ENCODE peak calls at places on chromosomes 3 and 15, in six cellular contexts. One of them, this sample, is unnamed.

GRCh38 chr3:52440671-52441070 is 4.2 kb downstream of the SEMA3G start:
- DNase-seq in germinal center: no peak
- DNase-seq in Caki2: no peak
- DNase-seq in tibial nerve: no peak
- DNase-seq in IMR-90: no peak
- DNase-seq in esophagus squamous epithelium: no peak
- DNase-seq in this sample: no peak

GRCh38 chr3:33364531-33365128 is 75.6 kb downstream of the UBP1 start:
- DNase-seq in germinal center: no peak
- DNase-seq in Caki2: no peak
- DNase-seq in tibial nerve: no peak
- DNase-seq in IMR-90: peak; percentile 80
- DNase-seq in esophagus squamous epithelium: no peak
- DNase-seq in this sample: no peak

GRCh38 chr3:50287262-50287661 is 5.0 kb downstream of the IFRD2 start:
- DNase-seq in germinal center: no peak
- DNase-seq in Caki2: no peak
- DNase-seq in tibial nerve: no peak
- DNase-seq in IMR-90: no peak
- DNase-seq in esophagus squamous epithelium: no peak
- DNase-seq in this sample: no peak

GRCh38 chr15:31374986-31375385 is 48.4 kb downstream of the KLF13 start:
- DNase-seq in germinal center: no peak
- DNase-seq in Caki2: no peak
- DNase-seq in tibial nerve: no peak
- DNase-seq in IMR-90: no peak
- DNase-seq in esophagus squamous epithelium: no peak
- DNase-seq in this sample: no peak

GRCh38 chr3:172550347-172550943 is 27.2 kb upstream of the TNFSF10 start:
- DNase-seq in germinal center: no peak
- DNase-seq in Caki2: peak; percentile 73
- DNase-seq in tibial nerve: no peak
- DNase-seq in IMR-90: peak; percentile 98
- DNase-seq in esophagus squamous epithelium: no peak
- DNase-seq in this sample: no peak

GRCh38 chr15:85280203-85280602 is 100.2 kb upstream of the AKAP13 start:
- DNase-seq in germinal center: no peak
- DNase-seq in Caki2: no peak
- DNase-seq in tibial nerve: no peak
- DNase-seq in IMR-90: no peak
- DNase-seq in esophagus squamous epithelium: no peak
- DNase-seq in this sample: no peak

GRCh38 chr3:126375835-126376331 is 18.7 kb upstream of the KLF15 start:
- DNase-seq in germinal center: no peak
- DNase-seq in Caki2: no peak
- DNase-seq in tibial nerve: no peak
- DNase-seq in IMR-90: no peak
- DNase-seq in esophagus squamous epithelium: no peak
- DNase-seq in this sample: peak; percentile 81

GRCh38 chr3:149767720-149768119 is 15.4 kb upstream of the COMMD2 start:
- DNase-seq in germinal center: no peak
- DNase-seq in Caki2: no peak
- DNase-seq in tibial nerve: no peak
- DNase-seq in IMR-90: no peak
- DNase-seq in esophagus squamous epithelium: no peak
- DNase-seq in this sample: no peak

GRCh38 chr3:136659253-136659652 is 92.9 kb downstream of the STAG1 start:
- DNase-seq in germinal center: no peak
- DNase-seq in Caki2: no peak
- DNase-seq in tibial nerve: no peak
- DNase-seq in IMR-90: peak; percentile 87
- DNase-seq in esophagus squamous epithelium: no peak
- DNase-seq in this sample: no peak

GRCh38 chr3:138845071-138845685 is 10.4 kb upstream of the PIK3CB start:
- DNase-seq in germinal center: no peak
- DNase-seq in Caki2: no peak
- DNase-seq in tibial nerve: no peak
- DNase-seq in IMR-90: no peak
- DNase-seq in esophagus squamous epithelium: no peak
- DNase-seq in this sample: peak; percentile 2

GRCh38 chr3:158842946-158843345 is 41.1 kb downstream of the MFSD1 start:
- DNase-seq in germinal center: no peak
- DNase-seq in Caki2: no peak
- DNase-seq in tibial nerve: no peak
- DNase-seq in IMR-90: no peak
- DNase-seq in esophagus squamous epithelium: no peak
- DNase-seq in this sample: no peak

GRCh38 chr3:146577662-146578061 is 27.5 kb downstream of the PLSCR5 start:
- DNase-seq in germinal center: no peak
- DNase-seq in Caki2: peak; percentile 9
- DNase-seq in tibial nerve: peak; percentile 31
- DNase-seq in IMR-90: peak; percentile 73
- DNase-seq in esophagus squamous epithelium: no peak
- DNase-seq in this sample: no peak

GRCh38 chr3:45574067-45574494 is 20.5 kb upstream of the LIMD1 start:
- DNase-seq in germinal center: no peak
- DNase-seq in Caki2: no peak
- DNase-seq in tibial nerve: no peak
- DNase-seq in IMR-90: no peak
- DNase-seq in esophagus squamous epithelium: no peak
- DNase-seq in this sample: no peak

GRCh38 chr15:41955100-41955499 is 17.3 kb downstream of the EHD4 start:
- DNase-seq in germinal center: no peak
- DNase-seq in Caki2: no peak
- DNase-seq in tibial nerve: no peak
- DNase-seq in IMR-90: no peak
- DNase-seq in esophagus squamous epithelium: no peak
- DNase-seq in this sample: no peak

GRCh38 chr3:128278761-128279593 is 125.7 kb downstream of the EEFSEC start:
- DNase-seq in germinal center: no peak
- DNase-seq in Caki2: no peak
- DNase-seq in tibial nerve: peak; percentile 39
- DNase-seq in IMR-90: peak; percentile 82
- DNase-seq in esophagus squamous epithelium: no peak
- DNase-seq in this sample: peak; percentile 96

GRCh38 chr3:48463703-48464102 is 17.2 kb downstream of the ATRIP start:
- DNase-seq in germinal center: no peak
- DNase-seq in Caki2: no peak
- DNase-seq in tibial nerve: no peak
- DNase-seq in IMR-90: no peak
- DNase-seq in esophagus squamous epithelium: no peak
- DNase-seq in this sample: no peak

GRCh38 chr3:120559228-120560061 is 36.7 kb upstream of the NDUFB4 start:
- DNase-seq in germinal center: no peak
- DNase-seq in Caki2: peak; percentile 74
- DNase-seq in tibial nerve: peak; percentile 25
- DNase-seq in IMR-90: peak; percentile 85
- DNase-seq in esophagus squamous epithelium: no peak
- DNase-seq in this sample: no peak

GRCh38 chr3:194150252-194150934 is 14.4 kb downstream of the HES1 start:
- DNase-seq in germinal center: no peak
- DNase-seq in Caki2: no peak
- DNase-seq in tibial nerve: no peak
- DNase-seq in IMR-90: no peak
- DNase-seq in esophagus squamous epithelium: no peak
- DNase-seq in this sample: no peak

GRCh38 chr3:149516920-149517319 is 42.4 kb downstream of the TM4SF4 start:
- DNase-seq in germinal center: no peak
- DNase-seq in Caki2: no peak
- DNase-seq in tibial nerve: no peak
- DNase-seq in IMR-90: no peak
- DNase-seq in esophagus squamous epithelium: no peak
- DNase-seq in this sample: no peak

GRCh38 chr3:112117826-112118571 is 15.0 kb downstream of the GCSAM start:
- DNase-seq in germinal center: peak; percentile 51
- DNase-seq in Caki2: no peak
- DNase-seq in tibial nerve: no peak
- DNase-seq in IMR-90: no peak
- DNase-seq in esophagus squamous epithelium: no peak
- DNase-seq in this sample: no peak

GRCh38 chr3:152299243-152299976 is 30.7 kb downstream of the MBNL1 start:
- DNase-seq in germinal center: no peak
- DNase-seq in Caki2: no peak
- DNase-seq in tibial nerve: no peak
- DNase-seq in IMR-90: no peak
- DNase-seq in esophagus squamous epithelium: no peak
- DNase-seq in this sample: no peak

GRCh38 chr3:174620138-174620537 is 239.0 kb upstream of the NAALADL2 start:
- DNase-seq in germinal center: no peak
- DNase-seq in Caki2: peak; percentile 7
- DNase-seq in tibial nerve: no peak
- DNase-seq in IMR-90: no peak
- DNase-seq in esophagus squamous epithelium: no peak
- DNase-seq in this sample: no peak

GRCh38 chr3:119098006-119098405 is 48.0 kb upstream of the TEX55 start:
- DNase-seq in germinal center: no peak
- DNase-seq in Caki2: no peak
- DNase-seq in tibial nerve: no peak
- DNase-seq in IMR-90: no peak
- DNase-seq in esophagus squamous epithelium: no peak
- DNase-seq in this sample: no peak

GRCh38 chr3:147392083-147392916 is 14.0 kb downstream of the ZIC4 start:
- DNase-seq in germinal center: no peak
- DNase-seq in Caki2: no peak
- DNase-seq in tibial nerve: no peak
- DNase-seq in IMR-90: no peak
- DNase-seq in esophagus squamous epithelium: no peak
- DNase-seq in this sample: peak; percentile 97

GRCh38 chr3:178084938-178085816 is 451.1 kb upstream of the KCNMB2 start:
- DNase-seq in germinal center: no peak
- DNase-seq in Caki2: peak; percentile 78
- DNase-seq in tibial nerve: peak; percentile 70
- DNase-seq in IMR-90: peak; percentile 83
- DNase-seq in esophagus squamous epithelium: no peak
- DNase-seq in this sample: no peak

GRCh38 chr3:135927170-135927569 is 38.4 kb upstream of the PPP2R3A start:
- DNase-seq in germinal center: no peak
- DNase-seq in Caki2: no peak
- DNase-seq in tibial nerve: no peak
- DNase-seq in IMR-90: peak; percentile 48
- DNase-seq in esophagus squamous epithelium: no peak
- DNase-seq in this sample: no peak

GRCh38 chr3:194497799-194498575 is 11.2 kb upstream of the ATP13A3 start:
- DNase-seq in germinal center: no peak
- DNase-seq in Caki2: peak; percentile 71
- DNase-seq in tibial nerve: no peak
- DNase-seq in IMR-90: no peak
- DNase-seq in esophagus squamous epithelium: no peak
- DNase-seq in this sample: no peak

GRCh38 chr15:99212401-99212800 is 37.0 kb downstream of the TTC23 start:
- DNase-seq in germinal center: no peak
- DNase-seq in Caki2: peak; percentile 73
- DNase-seq in tibial nerve: no peak
- DNase-seq in IMR-90: peak; percentile 47
- DNase-seq in esophagus squamous epithelium: no peak
- DNase-seq in this sample: no peak

GRCh38 chr15:40982855-40983254 is 29.6 kb downstream of the CHAC1 start:
- DNase-seq in germinal center: no peak
- DNase-seq in Caki2: no peak
- DNase-seq in tibial nerve: no peak
- DNase-seq in IMR-90: peak; percentile 93
- DNase-seq in esophagus squamous epithelium: no peak
- DNase-seq in this sample: no peak

GRCh38 chr15:92714071-92714456 is 58.5 kb upstream of the FAM174B start:
- DNase-seq in germinal center: no peak
- DNase-seq in Caki2: no peak
- DNase-seq in tibial nerve: no peak
- DNase-seq in IMR-90: peak; percentile 25
- DNase-seq in esophagus squamous epithelium: no peak
- DNase-seq in this sample: no peak

GRCh38 chr15:42732095-42732827 is 4.7 kb downstream of the CDAN1 start:
- DNase-seq in germinal center: no peak
- DNase-seq in Caki2: no peak
- DNase-seq in tibial nerve: no peak
- DNase-seq in IMR-90: no peak
- DNase-seq in esophagus squamous epithelium: no peak
- DNase-seq in this sample: no peak

GRCh38 chr3:131976448-131976847 is 58.4 kb downstream of the CPNE4 start:
- DNase-seq in germinal center: no peak
- DNase-seq in Caki2: no peak
- DNase-seq in tibial nerve: no peak
- DNase-seq in IMR-90: no peak
- DNase-seq in esophagus squamous epithelium: no peak
- DNase-seq in this sample: no peak

GRCh38 chr15:45276851-45277250 is 24.8 kb downstream of the SLC28A2 start:
- DNase-seq in germinal center: no peak
- DNase-seq in Caki2: peak; percentile 13
- DNase-seq in tibial nerve: peak; percentile 15
- DNase-seq in IMR-90: peak; percentile 21
- DNase-seq in esophagus squamous epithelium: no peak
- DNase-seq in this sample: no peak